ENCODE peak calls at places on chromosomes 11 and 22, in eight cellular contexts. N is left ventricle myocardium inferior; J is CD8-positive, alpha-beta T cell; D is prostate gland; K is dorsolateral prefrontal cortex; R is keratinocyte; I is tibial artery; V is HepG2. L is an unnamed sample.
A peak's percentile ranks its signal among the peaks of the same experiment; 100 is the strongest.

GRCh38 chr11:16741473-16741872 is 3.0 kb downstream of the C11orf58 start:
- DNase-seq in N (no peak), D (no peak), V (no peak), R (no peak), J (no peak), K (no peak), I (no peak), L (no peak)

GRCh38 chr11:125016413-125016812 is 46.7 kb upstream of the SLC37A2 start:
- DNase-seq in R (no peak), J (no peak), K (no peak), N (no peak), I (no peak), D (no peak), V (no peak), L (no peak)

GRCh38 chr11:13135385-13136271 is 126.5 kb downstream of the RASSF10 start:
- DNase-seq in D (no peak), K (no peak), J (no peak), N (no peak), I (no peak), R (no peak), V (peak; percentile 96), L (no peak)

GRCh38 chr11:69918938-69919650 is 99.9 kb upstream of the FGF3 start:
- DNase-seq in N (peak; percentile 78), I (peak; percentile 63), R (no peak), J (peak; percentile 54), K (peak; percentile 58), D (peak; percentile 58), V (peak; percentile 50), L (no peak)

GRCh38 chr22:24244144-24244787 is 616 bp downstream of the GGT5 start:
- DNase-seq in K (no peak), J (no peak), V (no peak), D (no peak), I (peak; percentile 34), N (peak; percentile 50), R (no peak), L (no peak)

GRCh38 chr22:23144926-23145906 is at the start of gene RAB36:
- DNase-seq in R (peak; percentile 99), J (peak; percentile 80), D (peak; percentile 99), N (peak; percentile 95), V (peak; percentile 98), K (peak; percentile 99), I (peak; percentile 97), L (peak; percentile 97)

GRCh38 chr11:76201056-76201455 is 5.2 kb downstream of the WNT11 start:
- DNase-seq in V (no peak), R (no peak), N (no peak), D (no peak), I (no peak), K (no peak), J (no peak), L (no peak)

GRCh38 chr11:47550288-47551052 is 2.5 kb downstream of the CELF1 start:
- DNase-seq in N (no peak), V (no peak), J (no peak), D (no peak), I (no peak), K (no peak), R (no peak), L (no peak)

GRCh38 chr22:31248138-31248745 is 36.1 kb downstream of the LIMK2 start:
- DNase-seq in I (peak; percentile 78), V (no peak), J (peak; percentile 56), N (peak; percentile 76), R (peak; percentile 74), K (peak; percentile 62), D (peak; percentile 96), L (peak; percentile 78)

GRCh38 chr11:25613899-25614298 is 718.0 kb upstream of the ANO3 start:
- DNase-seq in I (no peak), V (no peak), N (no peak), J (no peak), K (no peak), D (no peak), R (no peak), L (no peak)

GRCh38 chr11:1908579-1908978 is 10.9 kb upstream of the TNNT3 start:
- DNase-seq in V (no peak), R (no peak), N (no peak), I (no peak), K (no peak), J (no peak), D (no peak), L (no peak)

GRCh38 chr22:49779853-49780271 is 47.8 kb downstream of the BRD1 start:
- DNase-seq in D (no peak), I (no peak), K (no peak), J (no peak), R (no peak), N (peak; percentile 23), V (no peak), L (no peak)

DNA sequence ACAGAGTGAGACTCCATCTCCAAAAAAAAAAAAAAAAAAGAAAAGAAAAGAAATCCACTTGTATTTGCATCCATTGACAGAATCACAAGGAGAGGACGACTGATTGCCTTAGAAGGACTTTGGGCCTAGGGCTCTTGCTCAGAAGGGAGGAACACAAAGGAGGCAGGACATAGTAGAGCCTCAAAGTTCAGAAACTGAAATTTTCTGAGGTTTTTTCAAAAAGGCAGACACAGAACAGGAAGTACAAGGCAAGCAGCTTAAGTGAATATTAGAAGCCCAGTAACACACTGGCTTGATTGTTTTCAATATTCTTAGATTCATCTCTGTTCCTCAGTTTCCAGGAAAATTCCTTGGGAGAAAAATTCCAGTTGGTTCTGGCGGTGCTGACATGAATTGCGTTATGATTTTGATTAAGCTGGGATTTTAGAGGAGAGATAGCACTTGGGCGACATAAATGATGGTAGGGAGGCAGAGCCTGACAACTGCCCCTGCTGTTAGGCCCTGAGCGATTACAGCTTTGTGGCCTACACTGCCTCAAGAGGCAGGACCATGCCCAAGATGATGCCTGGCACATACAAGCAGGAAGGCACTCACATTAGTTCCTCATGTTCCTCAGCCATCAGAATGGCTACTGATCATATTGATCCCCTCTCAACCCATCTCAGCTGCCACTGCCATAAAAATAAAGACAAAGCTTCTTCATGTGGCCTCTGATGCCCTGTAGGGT is 15.3 kb downstream of the CLPB start:
- DNase-seq in D (no peak), I (no peak), V (no peak), J (no peak), K (no peak), N (no peak), R (no peak), L (no peak)
- H3K27ac ChIP-seq in D (no peak overlapping the region), I (no peak overlapping the region), V (peak overlapping the region; percentile 91), J (no peak overlapping the region), K (peak overlapping the region; percentile 23), N (no peak overlapping the region), R (no peak overlapping the region), L (no peak overlapping the region)

GRCh38 chr11:8733847-8734246 is 51.3 kb downstream of the RPL27A start:
- DNase-seq in J (no peak), V (peak; percentile 72), D (no peak), K (no peak), I (no peak), N (no peak), R (no peak), L (no peak)
- H3K27ac ChIP-seq in J (no peak overlapping the region), V (no peak overlapping the region), D (no peak overlapping the region), K (no peak overlapping the region), I (peak overlapping the region; percentile 75), N (peak overlapping the region; percentile 84), R (no peak overlapping the region), L (no peak overlapping the region)

DNA sequence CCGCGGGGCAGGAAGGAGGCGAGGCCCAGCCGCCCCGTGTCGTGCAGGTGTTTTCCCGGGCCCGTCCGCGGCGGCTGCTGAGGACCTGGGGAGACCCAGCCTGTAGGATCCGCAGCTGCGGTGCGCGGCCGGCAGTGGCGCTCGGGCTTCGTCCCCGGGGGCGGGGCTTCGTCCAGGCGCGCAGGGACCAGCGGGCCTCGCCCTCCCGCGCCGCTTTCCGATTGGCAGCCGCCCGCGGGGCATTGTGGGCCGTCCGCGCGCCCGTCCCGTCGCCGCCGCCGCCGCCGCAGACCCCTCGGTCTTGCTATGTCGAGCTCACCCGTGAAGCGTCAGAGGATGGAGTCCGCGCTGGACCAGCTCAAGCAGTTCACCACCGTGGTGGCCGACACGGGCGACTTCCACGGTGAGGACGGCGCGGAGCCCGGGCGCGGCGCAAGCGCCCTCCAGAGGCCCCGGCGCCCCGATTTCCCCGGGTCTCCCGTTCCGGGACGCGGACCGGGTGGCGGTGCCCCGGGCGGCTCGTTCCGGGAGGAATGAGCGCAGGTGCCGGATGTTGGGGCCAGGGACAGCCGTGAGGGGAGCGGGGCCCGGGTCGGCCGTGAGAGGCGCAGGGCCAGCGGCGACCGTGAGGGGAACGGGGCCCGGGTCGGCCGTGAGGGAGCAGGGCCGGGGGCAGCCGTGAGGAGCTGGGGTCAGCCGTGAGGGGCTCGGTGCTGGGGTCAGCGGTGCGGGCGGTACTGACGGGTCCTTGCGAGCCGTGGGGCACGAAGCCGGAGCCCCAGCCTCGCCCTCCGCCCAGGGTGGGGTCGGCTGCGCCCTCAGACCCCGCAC is at the start of gene TALDO1:
- DNase-seq in N (peak; percentile 93), K (peak; percentile 97), D (peak; percentile 90), J (peak; percentile 67), I (peak; percentile 86), R (peak; percentile 21), V (peak; percentile 76), L (peak; percentile 20)
- H3K27ac ChIP-seq in N (peak within 1 kb of the TSS; percentile 92), K (peak within 1 kb of the TSS; percentile 90), D (peak within 1 kb of the TSS; percentile 91), J (peak within 1 kb of the TSS; percentile 37), I (peak within 1 kb of the TSS; percentile 92), R (peak within 1 kb of the TSS; percentile 71), V (peak within 1 kb of the TSS; percentile 73), L (peak within 1 kb of the TSS; percentile 73)

GRCh38 chr11:102269927-102270326 is 47.4 kb upstream of the BIRC3 start:
- DNase-seq in N (no peak), J (no peak), K (no peak), D (no peak), I (no peak), V (no peak), R (peak; percentile 86), L (peak; percentile 87)

GRCh38 chr11:102268985-102269470 is 48.3 kb upstream of the BIRC3 start:
- DNase-seq in N (no peak), I (no peak), K (no peak), V (no peak), R (no peak), J (no peak), D (no peak), L (no peak)

GRCh38 chr11:102268083-102268984 is 49.0 kb upstream of the BIRC3 start:
- DNase-seq in J (peak; percentile 68), R (no peak), V (peak; percentile 79), D (peak; percentile 95), I (peak; percentile 51), N (peak; percentile 80), K (peak; percentile 54), L (peak; percentile 90)

GRCh38 chr11:102274628-102275027 is 42.7 kb upstream of the BIRC3 start:
- DNase-seq in I (no peak), V (no peak), D (no peak), R (no peak), N (no peak), K (no peak), J (no peak), L (no peak)

DNA sequence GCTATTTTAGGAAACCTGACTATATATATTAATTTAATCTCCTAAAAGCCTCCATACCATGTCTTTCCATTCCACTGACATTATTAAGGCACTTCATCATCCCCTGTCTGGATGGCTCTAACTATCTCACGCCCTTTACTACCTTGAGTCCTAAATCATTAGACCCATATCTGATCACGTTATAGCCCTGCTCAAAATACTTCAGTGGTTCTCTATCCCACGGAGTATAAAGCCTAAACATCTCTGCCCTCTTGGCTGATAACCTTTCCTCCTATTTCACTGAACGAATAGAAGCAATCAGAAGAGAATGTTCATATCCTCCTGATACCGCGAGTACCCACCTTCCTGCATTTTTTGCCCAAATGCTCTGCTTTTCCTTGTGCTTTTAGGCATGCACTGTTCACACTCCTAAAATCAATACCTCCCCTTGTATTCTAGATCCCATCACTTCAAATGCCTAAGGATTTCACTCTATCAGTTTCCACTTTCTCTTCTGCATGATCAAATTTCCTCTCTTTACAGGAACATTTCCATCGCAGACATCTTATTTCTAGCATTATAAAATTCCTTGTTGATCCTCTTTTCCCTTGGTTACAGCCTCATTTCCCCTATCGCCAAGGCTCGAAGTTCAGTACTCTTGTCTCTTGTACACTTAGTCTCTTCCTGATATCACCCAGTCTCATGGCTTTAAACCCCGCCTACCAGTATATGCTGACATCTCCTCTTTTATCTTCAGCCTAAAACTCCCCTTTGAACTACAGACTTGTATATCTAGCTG is 45.0 kb upstream of the BIRC3 start:
- DNase-seq in I (no peak), K (no peak), J (no peak), V (peak; percentile 90), D (no peak), N (no peak), R (no peak), L (no peak)
- H3K27ac ChIP-seq in I (no peak overlapping the region), K (no peak overlapping the region), J (no peak overlapping the region), V (peak overlapping the region; percentile 91), D (no peak overlapping the region), N (no peak overlapping the region), R (no peak overlapping the region), L (no peak overlapping the region)

L was measured in epithelial cell of prostate.